ENCODE peak calls at places on chromosomes 16 and 17, in four cellular contexts. S is CD8-positive, alpha-beta T cell; J is endodermal cell; R is epithelial cell of esophagus. X is an unnamed sample.

GRCh38 chr17:38706625-38707298 is 1.7 kb downstream of the MLLT6 start:
- DNase-seq in S (peak; percentile 44), J (peak; percentile 68), R (no peak), X (no peak)

GRCh38 chr17:7573324-7574080 is 5.9 kb upstream of the CD68 start:
- DNase-seq in S (peak; percentile 90), J (peak; percentile 95), R (peak; percentile 76), X (peak; percentile 37)

GRCh38 chr17:44219636-44220210 is at the start of gene UBTF:
- DNase-seq in S (peak; percentile 73), J (peak; percentile 93), R (peak; percentile 67), X (no peak)

GRCh38 chr16:20910781-20911321 is 10.3 kb downstream of the LYRM1 start:
- DNase-seq in S (no peak), J (no peak), R (peak; percentile 93), X (peak; percentile 78)

GRCh38 chr17:74671031-74671771 is 41.5 kb downstream of the CD300LF start:
- DNase-seq in S (peak; percentile 75), J (peak; percentile 100), R (peak; percentile 71), X (no peak)

GRCh38 chr16:57994778-57995177 is 5.7 kb downstream of the ZNF319 start:
- DNase-seq in S (peak; percentile 50), J (peak; percentile 84), R (peak; percentile 63), X (no peak)

GRCh38 chr17:44556114-44556853 is 1.0 kb upstream of the FZD2 start:
- DNase-seq in S (peak; percentile 12), J (peak; percentile 95), R (peak; percentile 47), X (no peak)

GRCh38 chr17:75478508-75478907 is 22.1 kb downstream of the TMEM94 start:
- DNase-seq in S (no peak), J (peak; percentile 48), R (no peak), X (no peak)

GRCh38 chr17:16877102-16877501 is 94.8 kb downstream of the TNFRSF13B start:
- DNase-seq in S (no peak), J (peak; percentile 8), R (peak; percentile 17), X (no peak)

GRCh38 chr17:59266748-59267147 is 46.4 kb downstream of the GDPD1 start:
- DNase-seq in S (no peak), J (no peak), R (peak; percentile 39), X (no peak)

GRCh38 chr17:81187586-81188490 is 21.8 kb upstream of the AATK start:
- DNase-seq in S (no peak), J (no peak), R (no peak), X (no peak)

GRCh38 chr17:62807812-62808575 is at the start of gene MARCHF10:
- DNase-seq in S (peak; percentile 16), J (peak; percentile 88), R (no peak), X (no peak)

GRCh38 chr16:79089735-79090284 is 510.7 kb downstream of the MAF start:
- DNase-seq in S (peak; percentile 18), J (no peak), R (no peak), X (no peak)
- H3K4me3 ChIP-seq in S (peak overlapping the region; percentile 32), J (no peak overlapping the region), R (no peak overlapping the region), X (no peak overlapping the region)

DNA sequence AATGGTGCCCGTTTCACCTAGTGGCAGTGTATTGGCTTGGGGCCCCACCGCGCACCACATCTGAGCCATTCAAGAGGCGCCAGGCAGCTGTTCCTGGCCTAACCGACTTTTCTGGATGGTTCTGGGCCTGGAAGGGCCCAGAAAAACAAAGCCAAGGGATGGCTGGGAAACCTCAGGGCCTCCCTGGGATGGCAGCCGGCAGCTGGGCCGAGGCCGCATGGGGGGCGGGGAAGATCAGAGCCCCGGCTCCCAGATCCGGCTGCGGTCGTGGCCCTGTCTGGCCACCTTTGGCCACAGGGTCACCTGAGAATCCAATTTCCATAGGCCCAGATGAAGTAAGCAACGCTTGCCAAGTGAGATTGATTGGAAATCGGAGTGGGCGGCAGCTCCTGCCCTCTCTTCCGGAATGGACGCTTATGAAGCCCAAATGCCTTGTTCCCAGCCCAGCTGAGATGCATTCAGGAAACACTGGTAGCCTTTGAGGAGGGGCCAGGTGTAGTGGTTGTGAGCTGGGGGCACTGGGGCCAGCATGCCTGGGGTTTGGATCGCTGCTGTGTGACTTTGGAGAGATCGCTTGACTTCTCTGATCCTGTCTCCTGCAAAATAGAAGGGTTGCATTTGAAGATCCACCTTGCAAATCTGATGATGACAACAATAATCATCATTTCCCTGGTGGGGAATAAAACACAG is 163.8 kb upstream of the GSE1 start:
- DNase-seq in S (no peak), J (no peak), R (no peak), X (no peak)
- H3K4me3 ChIP-seq in S (peak overlapping the region; percentile 39), J (no peak overlapping the region), R (no peak overlapping the region), X (no peak overlapping the region)

GRCh38 chr17:48614904-48615211 is 234 bp downstream of the HOXB8 start:
- DNase-seq in S (no peak), J (no peak), R (no peak), X (no peak)

GRCh38 chr17:48617515-48618365 is 2.6 kb upstream of the HOXB8 start:
- DNase-seq in S (no peak), J (peak; percentile 79), R (no peak), X (no peak)

GRCh38 chr17:48616719-48617514 is 1.8 kb upstream of the HOXB8 start:
- DNase-seq in S (no peak), J (no peak), R (no peak), X (no peak)

GRCh38 chr17:48615212-48615962 is at the start of gene HOXB8:
- DNase-seq in S (no peak), J (no peak), R (no peak), X (no peak)

GRCh38 chr17:48615963-48616718 is 1.0 kb upstream of the HOXB8 start:
- DNase-seq in S (no peak), J (no peak), R (no peak), X (no peak)
- H3K4me3 ChIP-seq in S (no peak overlapping the region), J (no peak overlapping the region), R (no peak overlapping the region), X (no peak overlapping the region)

GRCh38 chr17:15168379-15168778 is 96.7 kb downstream of the PMP22 start:
- DNase-seq in S (no peak), J (no peak), R (no peak), X (no peak)
- H3K4me3 ChIP-seq in S (no peak overlapping the region), J (no peak overlapping the region), R (no peak overlapping the region), X (no peak overlapping the region)

GRCh38 chr16:56193951-56194726 is 2.9 kb downstream of the GNAO1 start:
- DNase-seq in S (peak; percentile 65), J (peak; percentile 98), R (peak; percentile 69), X (no peak)
- H3K4me3 ChIP-seq in S (peak overlapping the region; percentile 42), J (peak overlapping the region; percentile 80), R (no peak overlapping the region), X (no peak overlapping the region)

GRCh38 chr16:4346205-4346781 is 4.8 kb downstream of the PAM16 start:
- DNase-seq in S (no peak), J (no peak), R (no peak), X (no peak)
- H3K4me3 ChIP-seq in S (no peak overlapping the region), J (no peak overlapping the region), R (no peak overlapping the region), X (no peak overlapping the region)

GRCh38 chr17:42131971-42132370 is 9.4 kb downstream of the HSPB9 start:
- DNase-seq in S (no peak), J (no peak), R (no peak), X (no peak)
- H3K4me3 ChIP-seq in S (no peak overlapping the region), J (no peak overlapping the region), R (no peak overlapping the region), X (no peak overlapping the region)

GRCh38 chr16:275786-276232 is at the start of gene RGS11:
- DNase-seq in S (no peak), J (no peak), R (no peak), X (no peak)

GRCh38 chr16:272633-273546 is 2.9 kb downstream of the RGS11 start:
- DNase-seq in S (no peak), J (no peak), R (no peak), X (no peak)

GRCh38 chr16:276360-277077 is 775 bp upstream of the RGS11 start:
- DNase-seq in S (no peak), J (no peak), R (no peak), X (no peak)

GRCh38 chr16:273547-274421 is 2.0 kb downstream of the RGS11 start:
- DNase-seq in S (no peak), J (no peak), R (peak; percentile 22), X (no peak)

DNA sequence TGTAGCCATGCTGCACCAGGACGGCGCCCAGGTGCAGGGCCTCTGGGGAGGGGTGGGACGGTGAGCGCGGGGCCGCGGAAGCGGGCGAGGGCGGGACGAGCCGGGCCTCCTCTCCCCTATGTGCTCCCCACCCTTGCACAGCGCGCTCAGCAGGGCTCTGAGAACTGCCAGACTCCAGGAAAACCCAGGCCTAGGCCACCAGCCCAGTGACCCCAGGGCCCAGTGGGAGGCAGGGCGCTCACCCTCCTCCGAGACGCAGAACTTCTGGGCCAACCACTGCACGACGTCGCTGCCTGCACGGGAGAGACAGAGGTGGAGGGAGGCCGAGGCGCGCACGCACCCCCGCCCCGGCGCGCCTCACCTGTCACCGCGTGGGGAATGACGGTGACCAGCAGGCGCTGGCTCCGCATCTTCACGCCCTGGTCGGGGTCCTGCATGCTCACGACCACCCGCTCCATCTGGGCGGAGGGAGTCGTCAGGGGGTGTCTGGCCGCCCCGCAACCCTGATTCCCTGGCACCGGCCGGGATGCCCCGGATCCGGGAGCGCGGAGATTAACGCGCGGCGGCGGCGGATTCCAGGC is 613 bp downstream of the RGS11 start:
- DNase-seq in S (peak; percentile 20), J (peak; percentile 79), R (no peak), X (no peak)
- H3K4me3 ChIP-seq in S (peak overlapping the region; percentile 27), J (no peak overlapping the region), R (peak overlapping the region; percentile 16), X (peak overlapping the region; percentile 34)

DNA sequence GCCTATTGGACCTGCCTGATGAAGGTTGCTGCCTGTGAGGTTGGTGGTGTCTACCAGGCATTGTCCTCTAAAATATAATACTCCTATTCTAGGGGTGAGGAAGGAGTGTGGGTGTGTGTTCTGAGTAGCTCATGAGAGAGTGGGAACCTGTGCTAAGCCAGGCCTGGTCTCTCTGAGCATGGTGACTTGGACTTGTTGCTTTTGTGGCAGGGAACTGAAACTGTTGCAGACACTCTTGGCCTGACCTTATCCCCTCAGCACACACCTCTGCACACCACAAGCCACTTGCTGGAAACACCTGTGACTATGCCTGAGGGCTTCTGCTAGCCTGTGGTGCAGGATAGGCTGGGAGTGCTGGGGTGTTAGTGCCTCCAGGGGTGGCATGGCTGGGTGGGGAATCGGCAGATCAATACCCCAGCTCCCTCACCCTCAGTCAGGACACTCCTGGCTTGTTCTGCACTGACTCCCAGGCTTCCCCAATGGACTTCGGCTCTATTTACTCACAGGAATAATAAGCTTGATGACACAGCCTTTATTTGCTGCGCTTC is 29.9 kb downstream of the PLCG2 start:
- DNase-seq in S (no peak), J (no peak), R (no peak), X (no peak)
- H3K4me3 ChIP-seq in S (no peak overlapping the region), J (no peak overlapping the region), R (no peak overlapping the region), X (no peak overlapping the region)